ENCODE peak calls at places on chromosomes 2 and 18, in five cellular contexts. O is GM23338, I is tibial nerve, G is spleen, C is IMR-90. L is an unnamed sample.

GRCh38 chr18:48800877-48801727 is 149.7 kb downstream of the SMAD7 start:
- DNase-seq in I (no peak), G (peak; percentile 71), C (peak; percentile 78), O (no peak), L (peak; percentile 3)

GRCh38 chr18:54828290-54828871 is at the start of gene RAB27B:
- DNase-seq in G (peak; percentile 91), O (peak; percentile 92), I (peak; percentile 17), C (peak; percentile 85), L (peak; percentile 19)

GRCh38 chr2:224284134-224284946 is 117.6 kb downstream of the FAM124B start:
- DNase-seq in O (peak; percentile 63), C (peak; percentile 25), G (no peak), I (no peak), L (peak; percentile 44)

GRCh38 chr2:173184031-173185004 is 108.7 kb downstream of the MAP3K20 start:
- DNase-seq in O (peak; percentile 74), G (no peak), I (peak; percentile 19), C (peak; percentile 100), L (no peak)

GRCh38 chr2:231590614-231591013 is 2.0 kb upstream of the TEX44 start:
- DNase-seq in C (no peak), O (no peak), I (no peak), G (no peak), L (no peak)

GRCh38 chr2:3789246-3789645 is 85.9 kb downstream of the DCDC2C start:
- DNase-seq in C (peak; percentile 27), G (no peak), O (no peak), I (no peak), L (no peak)

GRCh38 chr2:167987558-167987957 is 259.8 kb downstream of the STK39 start:
- DNase-seq in C (no peak), G (no peak), O (no peak), I (no peak), L (no peak)

GRCh38 chr2:39118786-39119499 is 1.9 kb downstream of the SOS1 start:
- DNase-seq in I (no peak), O (no peak), G (no peak), C (no peak), L (no peak)

GRCh38 chr2:60339286-60339685 is 214.2 kb downstream of the BCL11A start:
- DNase-seq in I (no peak), G (no peak), C (no peak), O (no peak), L (no peak)

GRCh38 chr2:46131-46470 is 204 bp downstream of the FAM110C start:
- DNase-seq in I (no peak), O (peak; percentile 48), G (no peak), C (no peak), L (no peak)

GRCh38 chr2:42788-43187 is 3.5 kb downstream of the FAM110C start:
- DNase-seq in G (no peak), I (no peak), O (no peak), C (no peak), L (no peak)

GRCh38 chr2:45342-46130 is 769 bp downstream of the FAM110C start:
- DNase-seq in O (peak; percentile 37), C (no peak), I (no peak), G (no peak), L (no peak)

GRCh38 chr2:46471-47345 is at the start of gene FAM110C:
- DNase-seq in C (no peak), I (no peak), O (peak; percentile 84), G (peak; percentile 80), L (peak; percentile 46)

GRCh38 chr2:44748-45341 is 1.5 kb downstream of the FAM110C start:
- DNase-seq in C (no peak), I (no peak), O (peak; percentile 33), G (no peak), L (no peak)
- H3K27ac ChIP-seq in C (no peak overlapping the region), I (peak overlapping the region; percentile 76), O (no peak overlapping the region), G (no peak overlapping the region), L (no peak overlapping the region)

GRCh38 chr2:10047616-10048500 is 4.5 kb downstream of the KLF11 start:
- DNase-seq in G (peak; percentile 74), I (no peak), O (no peak), C (no peak), L (no peak)

GRCh38 chr2:10046899-10047298 is 3.5 kb downstream of the KLF11 start:
- DNase-seq in I (no peak), G (peak; percentile 41), O (no peak), C (no peak), L (no peak)

GRCh38 chr2:10043906-10044601 is 704 bp downstream of the KLF11 start:
- DNase-seq in G (peak; percentile 98), C (peak; percentile 86), O (peak; percentile 90), I (peak; percentile 97), L (peak; percentile 94)

GRCh38 chr2:10043256-10043905 is at the start of gene KLF11:
- DNase-seq in C (peak; percentile 81), O (peak; percentile 89), I (peak; percentile 92), G (peak; percentile 96), L (no peak)

GRCh38 chr2:10045561-10046355 is 2.4 kb downstream of the KLF11 start:
- DNase-seq in G (peak; percentile 80), I (no peak), O (no peak), C (no peak), L (no peak)
- H3K36me3 ChIP-seq in G (no peaks in the 10 kb centered on the region), I (no peaks in the 10 kb centered on the region), O (no peaks in the 10 kb centered on the region), C (peaks cover 14% of the 10 kb centered on the region), L (peaks cover 48% of the 10 kb centered on the region)

GRCh38 chr2:147297820-147298219 is 547.0 kb upstream of the ACVR2A start:
- DNase-seq in C (no peak), O (no peak), I (no peak), G (no peak), L (no peak)
- H3K27ac ChIP-seq in C (no peak overlapping the region), O (no peak overlapping the region), I (no peak overlapping the region), G (no peak overlapping the region), L (no peak overlapping the region)

DNA sequence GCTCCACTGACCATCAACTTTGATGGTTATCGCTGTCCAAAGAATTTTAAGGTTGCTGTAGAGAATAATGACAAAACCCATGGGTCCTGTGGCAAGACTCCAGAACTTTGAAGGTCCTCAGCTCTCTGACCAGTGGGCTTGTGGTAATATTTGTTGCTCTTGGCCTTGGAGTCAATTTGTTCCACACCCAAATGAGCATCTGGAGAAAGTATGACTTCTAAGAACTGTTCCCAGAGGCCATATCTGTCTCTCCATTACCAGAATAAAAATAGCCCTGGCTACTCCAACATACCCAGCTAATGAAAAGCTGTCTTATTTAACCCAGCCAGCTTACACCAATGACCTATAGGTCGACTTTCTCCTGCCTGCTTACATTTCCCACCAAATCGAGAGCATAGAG is 466.4 kb downstream of the MEIS1 start:
- DNase-seq in G (no peak), C (no peak), O (no peak), I (no peak), L (no peak)
- H3K36me3 ChIP-seq in G (no peaks in the 10 kb centered on the region), C (no peaks in the 10 kb centered on the region), O (no peaks in the 10 kb centered on the region), I (no peaks in the 10 kb centered on the region), L (no peaks in the 10 kb centered on the region)

L was measured in WERI-Rb-1.